ENCODE peak calls at places on chromosomes 7 and 10, in seven cellular contexts. One of them, this sample, is unnamed.

GRCh38 chr10:118968071-118968470 is 61.4 kb upstream of the NANOS1 start:
- DNase-seq in IMR-90: no peak
- DNase-seq in mesenchymal stem cell: no peak
- DNase-seq in neuronal stem cell: no peak
- DNase-seq in H9: no peak
- DNase-seq in H1: no peak
- DNase-seq in trophoblast cell: no peak
- DNase-seq in this sample: no peak

GRCh38 chr7:72098812-72099211 is 313.3 kb downstream of the CALN1 start:
- DNase-seq in H9: no peak
- DNase-seq in trophoblast cell: no peak
- DNase-seq in H1: no peak
- DNase-seq in neuronal stem cell: no peak
- DNase-seq in mesenchymal stem cell: no peak
- DNase-seq in IMR-90: no peak
- DNase-seq in this sample: no peak

GRCh38 chr7:24576171-24577052 is 3.2 kb downstream of the PALS2 start:
- DNase-seq in mesenchymal stem cell: peak
- DNase-seq in H1: no peak
- DNase-seq in H9: peak
- DNase-seq in trophoblast cell: peak
- DNase-seq in neuronal stem cell: peak
- DNase-seq in IMR-90: peak
- DNase-seq in this sample: peak

GRCh38 chr10:132115736-132116135 is 50.0 kb downstream of the JAKMIP3 start:
- DNase-seq in H1: no peak
- DNase-seq in IMR-90: peak
- DNase-seq in H9: no peak
- DNase-seq in neuronal stem cell: no peak
- DNase-seq in trophoblast cell: no peak
- DNase-seq in mesenchymal stem cell: no peak
- DNase-seq in this sample: no peak

GRCh38 chr10:93614101-93614825 is 1.9 kb downstream of the PDE6C start:
- DNase-seq in H9: no peak
- DNase-seq in mesenchymal stem cell: no peak
- DNase-seq in H1: no peak
- DNase-seq in IMR-90: no peak
- DNase-seq in trophoblast cell: no peak
- DNase-seq in neuronal stem cell: no peak
- DNase-seq in this sample: no peak

GRCh38 chr10:23869996-23870395 is 338.9 kb upstream of the KIAA1217 start:
- DNase-seq in trophoblast cell: no peak
- DNase-seq in neuronal stem cell: no peak
- DNase-seq in IMR-90: no peak
- DNase-seq in H9: no peak
- DNase-seq in H1: no peak
- DNase-seq in mesenchymal stem cell: no peak
- DNase-seq in this sample: peak

GRCh38 chr7:90816511-90817142 is 220.5 kb downstream of the CDK14 start:
- DNase-seq in mesenchymal stem cell: peak
- DNase-seq in trophoblast cell: peak
- DNase-seq in H1: no peak
- DNase-seq in IMR-90: peak
- DNase-seq in neuronal stem cell: no peak
- DNase-seq in H9: no peak
- DNase-seq in this sample: peak

GRCh38 chr7:123319911-123320310 is 120.1 kb upstream of the SLC13A1 start:
- DNase-seq in neuronal stem cell: no peak
- DNase-seq in H1: no peak
- DNase-seq in IMR-90: no peak
- DNase-seq in H9: no peak
- DNase-seq in trophoblast cell: no peak
- DNase-seq in mesenchymal stem cell: no peak
- DNase-seq in this sample: no peak

GRCh38 chr10:74213571-74214162 is 62.6 kb downstream of the ADK start:
- DNase-seq in mesenchymal stem cell: peak
- DNase-seq in H9: no peak
- DNase-seq in H1: no peak
- DNase-seq in neuronal stem cell: no peak
- DNase-seq in trophoblast cell: peak
- DNase-seq in IMR-90: peak
- DNase-seq in this sample: peak

GRCh38 chr10:53314856-53315255 is 542.3 kb upstream of the MBL2 start:
- DNase-seq in H9: no peak
- DNase-seq in trophoblast cell: peak
- DNase-seq in H1: no peak
- DNase-seq in IMR-90: peak
- DNase-seq in neuronal stem cell: no peak
- DNase-seq in mesenchymal stem cell: peak
- DNase-seq in this sample: peak

GRCh38 chr10:63866747-63867140 is 345.5 kb downstream of the REEP3 start:
- DNase-seq in H9: no peak
- DNase-seq in mesenchymal stem cell: peak
- DNase-seq in neuronal stem cell: no peak
- DNase-seq in trophoblast cell: peak
- DNase-seq in IMR-90: no peak
- DNase-seq in H1: no peak
- DNase-seq in this sample: peak

GRCh38 chr7:13990319-13990983 is 985 bp upstream of the ETV1 start:
- DNase-seq in trophoblast cell: peak
- DNase-seq in mesenchymal stem cell: peak
- DNase-seq in H1: peak
- DNase-seq in neuronal stem cell: peak
- DNase-seq in H9: peak
- DNase-seq in IMR-90: peak
- DNase-seq in this sample: peak

GRCh38 chr7:125563557-125563956 is 633.9 kb upstream of the POT1 start:
- DNase-seq in trophoblast cell: no peak
- DNase-seq in mesenchymal stem cell: no peak
- DNase-seq in IMR-90: no peak
- DNase-seq in H9: no peak
- DNase-seq in H1: no peak
- DNase-seq in neuronal stem cell: no peak
- DNase-seq in this sample: no peak

GRCh38 chr7:6536899-6537298 is 14.4 kb downstream of the GRID2IP start:
- DNase-seq in H9: peak
- DNase-seq in mesenchymal stem cell: no peak
- DNase-seq in H1: peak
- DNase-seq in IMR-90: no peak
- DNase-seq in trophoblast cell: no peak
- DNase-seq in neuronal stem cell: no peak
- DNase-seq in this sample: peak

GRCh38 chr10:18164771-18165361 is 24.6 kb downstream of the CACNB2 start:
- DNase-seq in H1: no peak
- DNase-seq in IMR-90: peak
- DNase-seq in mesenchymal stem cell: peak
- DNase-seq in neuronal stem cell: no peak
- DNase-seq in H9: no peak
- DNase-seq in trophoblast cell: no peak
- DNase-seq in this sample: no peak

GRCh38 chr7:12741951-12742575 is 54.6 kb downstream of the ARL4A start:
- DNase-seq in neuronal stem cell: no peak
- DNase-seq in trophoblast cell: no peak
- DNase-seq in mesenchymal stem cell: no peak
- DNase-seq in IMR-90: peak
- DNase-seq in H9: no peak
- DNase-seq in H1: no peak
- DNase-seq in this sample: no peak

GRCh38 chr7:21507627-21508343 is 35.1 kb upstream of the DNAH11 start:
- DNase-seq in H1: peak
- DNase-seq in H9: peak
- DNase-seq in trophoblast cell: peak
- DNase-seq in neuronal stem cell: peak
- DNase-seq in IMR-90: peak
- DNase-seq in mesenchymal stem cell: peak
- DNase-seq in this sample: peak

GRCh38 chr10:123274513-123275182 is 120.4 kb downstream of the BUB3 start:
- DNase-seq in IMR-90: no peak
- DNase-seq in H9: no peak
- DNase-seq in trophoblast cell: no peak
- DNase-seq in neuronal stem cell: no peak
- DNase-seq in mesenchymal stem cell: no peak
- DNase-seq in H1: no peak
- DNase-seq in this sample: no peak

GRCh38 chr10:60572511-60573194 is 183.0 kb upstream of the ANK3 start:
- DNase-seq in neuronal stem cell: peak
- DNase-seq in H9: peak
- DNase-seq in H1: no peak
- DNase-seq in IMR-90: peak
- DNase-seq in trophoblast cell: peak
- DNase-seq in mesenchymal stem cell: peak
- DNase-seq in this sample: peak

GRCh38 chr10:119285495-119286267 is 78.3 kb downstream of the GRK5 start:
- DNase-seq in trophoblast cell: no peak
- DNase-seq in neuronal stem cell: no peak
- DNase-seq in H1: no peak
- DNase-seq in mesenchymal stem cell: no peak
- DNase-seq in H9: no peak
- DNase-seq in IMR-90: no peak
- DNase-seq in this sample: no peak

GRCh38 chr7:157871681-157872080 is 534.9 kb downstream of the DNAJB6 start:
- DNase-seq in H1: no peak
- DNase-seq in trophoblast cell: no peak
- DNase-seq in mesenchymal stem cell: no peak
- DNase-seq in IMR-90: no peak
- DNase-seq in H9: no peak
- DNase-seq in neuronal stem cell: no peak
- DNase-seq in this sample: no peak

GRCh38 chr7:39637963-39638485 is 14.7 kb downstream of the RALA start:
- DNase-seq in H9: no peak
- DNase-seq in IMR-90: no peak
- DNase-seq in neuronal stem cell: no peak
- DNase-seq in H1: no peak
- DNase-seq in mesenchymal stem cell: no peak
- DNase-seq in trophoblast cell: no peak
- DNase-seq in this sample: no peak

GRCh38 chr7:142796501-142797341 is 26.0 kb downstream of the PRSS2 start:
- DNase-seq in trophoblast cell: no peak
- DNase-seq in mesenchymal stem cell: no peak
- DNase-seq in neuronal stem cell: no peak
- DNase-seq in H1: peak
- DNase-seq in H9: peak
- DNase-seq in IMR-90: no peak
- DNase-seq in this sample: peak

GRCh38 chr7:142298009-142298408 is 40.2 kb upstream of the PRSS58 start:
- DNase-seq in H1: no peak
- DNase-seq in IMR-90: no peak
- DNase-seq in mesenchymal stem cell: no peak
- DNase-seq in trophoblast cell: peak
- DNase-seq in H9: peak
- DNase-seq in neuronal stem cell: no peak
- DNase-seq in this sample: peak

GRCh38 chr7:32587431-32587948 is 92.2 kb downstream of the AVL9 start:
- DNase-seq in mesenchymal stem cell: peak
- DNase-seq in neuronal stem cell: no peak
- DNase-seq in IMR-90: peak
- DNase-seq in trophoblast cell: peak
- DNase-seq in H1: no peak
- DNase-seq in H9: no peak
- DNase-seq in this sample: no peak

DNA sequence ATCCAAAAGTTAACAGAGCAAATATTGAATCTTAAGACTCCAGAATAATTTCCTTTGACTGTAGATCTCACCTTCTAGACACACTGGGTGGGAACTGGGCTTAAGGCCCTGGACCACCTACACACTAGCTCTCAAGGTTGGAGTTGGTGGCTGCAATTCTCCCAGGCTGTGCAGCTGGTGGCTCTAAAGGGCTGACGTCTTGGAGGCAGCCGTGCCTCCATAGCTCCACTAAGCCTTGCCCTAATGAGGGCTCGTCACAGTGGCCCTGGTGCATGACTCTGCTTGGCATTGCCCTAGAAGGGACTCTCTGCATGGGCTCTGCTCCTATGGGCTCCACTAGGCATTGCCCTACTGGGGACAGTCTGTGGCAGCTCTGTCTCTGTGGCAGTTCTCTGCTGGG is 1005.2 kb downstream of the CCSER2 start:
- DNase-seq in neuronal stem cell: no peak
- DNase-seq in trophoblast cell: no peak
- DNase-seq in mesenchymal stem cell: no peak
- DNase-seq in H9: no peak
- DNase-seq in H1: no peak
- DNase-seq in IMR-90: no peak
- DNase-seq in this sample: no peak
- H3K18ac ChIP-seq in neuronal stem cell: no peak
- H3K18ac ChIP-seq in trophoblast cell: no peak
- H3K18ac ChIP-seq in mesenchymal stem cell: no peak
- H3K18ac ChIP-seq in H9: no peak
- H3K18ac ChIP-seq in H1: no peak
- H3K18ac ChIP-seq in IMR-90: no peak
- H3K18ac ChIP-seq in this sample: no peak

GRCh38 chr10:65571011-65571570 is 1354.7 kb upstream of the LRRTM3 start:
- DNase-seq in trophoblast cell: no peak
- DNase-seq in IMR-90: no peak
- DNase-seq in H9: peak
- DNase-seq in mesenchymal stem cell: peak
- DNase-seq in neuronal stem cell: no peak
- DNase-seq in H1: no peak
- DNase-seq in this sample: peak
- H3K27ac ChIP-seq in trophoblast cell: no peak
- H3K27ac ChIP-seq in IMR-90: peak
- H3K27ac ChIP-seq in H9: no peak
- H3K27ac ChIP-seq in mesenchymal stem cell: no peak
- H3K27ac ChIP-seq in neuronal stem cell: no peak
- H3K27ac ChIP-seq in H1: peak
- H3K27ac ChIP-seq in this sample: peak

GRCh38 chr7:104267701-104268368 is 60.0 kb upstream of the ORC5 start:
- DNase-seq in neuronal stem cell: no peak
- DNase-seq in trophoblast cell: peak
- DNase-seq in H9: no peak
- DNase-seq in IMR-90: peak
- DNase-seq in H1: no peak
- DNase-seq in mesenchymal stem cell: peak
- DNase-seq in this sample: peak
- H3K23ac ChIP-seq in neuronal stem cell: no peak
- H3K23ac ChIP-seq in trophoblast cell: no peak
- H3K23ac ChIP-seq in H9: no peak
- H3K23ac ChIP-seq in IMR-90: no peak
- H3K23ac ChIP-seq in H1: no peak
- H3K23ac ChIP-seq in mesenchymal stem cell: no peak
- H3K23ac ChIP-seq in this sample: no peak

GRCh38 chr7:55335786-55336185 is 29.4 kb upstream of the LANCL2 start:
- DNase-seq in H9: no peak
- DNase-seq in mesenchymal stem cell: no peak
- DNase-seq in H1: no peak
- DNase-seq in IMR-90: no peak
- DNase-seq in trophoblast cell: no peak
- DNase-seq in neuronal stem cell: no peak
- DNase-seq in this sample: no peak
- H3K18ac ChIP-seq in H9: no peak
- H3K18ac ChIP-seq in mesenchymal stem cell: no peak
- H3K18ac ChIP-seq in H1: no peak
- H3K18ac ChIP-seq in IMR-90: no peak
- H3K18ac ChIP-seq in trophoblast cell: no peak
- H3K18ac ChIP-seq in neuronal stem cell: no peak
- H3K18ac ChIP-seq in this sample: no peak